ENCODE peak calls at places on chromosomes 1 and 21, in four cellular contexts. One of them, this sample, is unnamed.

GRCh38 chr1:77888429-77889239 is at the start of gene NEXN:
- DNase-seq in K562: peak; percentile 52
- DNase-seq in Panc1: no peak
- DNase-seq in HepG2: peak; percentile 44
- DNase-seq in this sample: no peak

GRCh38 chr1:222618001-222618879 is at the start of gene MIA3:
- DNase-seq in K562: peak; percentile 96
- DNase-seq in Panc1: no peak
- DNase-seq in HepG2: peak; percentile 39
- DNase-seq in this sample: no peak

GRCh38 chr1:208079161-208079560 is 165.0 kb downstream of the PLXNA2 start:
- DNase-seq in K562: no peak
- DNase-seq in Panc1: no peak
- DNase-seq in HepG2: no peak
- DNase-seq in this sample: no peak

GRCh38 chr1:62439652-62440371 is 3.0 kb downstream of the USP1 start:
- DNase-seq in K562: no peak
- DNase-seq in Panc1: no peak
- DNase-seq in HepG2: peak; percentile 43
- DNase-seq in this sample: no peak

GRCh38 chr21:46542588-46543092 is 62.2 kb downstream of the S100B start:
- DNase-seq in K562: no peak
- DNase-seq in Panc1: no peak
- DNase-seq in HepG2: no peak
- DNase-seq in this sample: no peak

GRCh38 chr1:208029381-208030319 is 118.7 kb upstream of the CD34 start:
- DNase-seq in K562: no peak
- DNase-seq in Panc1: no peak
- DNase-seq in HepG2: no peak
- DNase-seq in this sample: no peak

GRCh38 chr1:4263699-4264098 is 363.6 kb upstream of the C1orf174 start:
- DNase-seq in K562: no peak
- DNase-seq in Panc1: no peak
- DNase-seq in HepG2: no peak
- DNase-seq in this sample: no peak

GRCh38 chr1:25030674-25031589 is 100.9 kb upstream of the RUNX3 start:
- DNase-seq in K562: no peak
- DNase-seq in Panc1: no peak
- DNase-seq in HepG2: no peak
- DNase-seq in this sample: no peak

GRCh38 chr1:170586942-170587593 is 55.1 kb downstream of the GORAB start:
- DNase-seq in K562: no peak
- DNase-seq in Panc1: no peak
- DNase-seq in HepG2: no peak
- DNase-seq in this sample: no peak

GRCh38 chr1:36464605-36465393 is 615 bp upstream of the MRPS15 start:
- DNase-seq in K562: no peak
- DNase-seq in Panc1: peak; percentile 15
- DNase-seq in HepG2: no peak
- DNase-seq in this sample: no peak

GRCh38 chr1:209387969-209388329 is 195.6 kb upstream of the CAMK1G start:
- DNase-seq in K562: no peak
- DNase-seq in Panc1: no peak
- DNase-seq in HepG2: no peak
- DNase-seq in this sample: no peak

GRCh38 chr21:31554511-31555022 is 104.9 kb upstream of the SOD1 start:
- DNase-seq in K562: no peak
- DNase-seq in Panc1: no peak
- DNase-seq in HepG2: no peak
- DNase-seq in this sample: peak; percentile 39

GRCh38 chr1:38489844-38490270 is 369.7 kb downstream of the RRAGC start:
- DNase-seq in K562: peak; percentile 87
- DNase-seq in Panc1: no peak
- DNase-seq in HepG2: peak; percentile 18
- DNase-seq in this sample: peak; percentile 64

GRCh38 chr1:35030338-35031102 is 1.2 kb downstream of the ZMYM6 start:
- DNase-seq in K562: no peak
- DNase-seq in Panc1: no peak
- DNase-seq in HepG2: no peak
- DNase-seq in this sample: no peak

GRCh38 chr1:58768971-58769808 is 14.7 kb downstream of the JUN start:
- DNase-seq in K562: peak; percentile 74
- DNase-seq in Panc1: no peak
- DNase-seq in HepG2: peak; percentile 56
- DNase-seq in this sample: no peak

GRCh38 chr1:156214024-156214748 is 1.4 kb downstream of the PMF1 start:
- DNase-seq in K562: peak; percentile 49
- DNase-seq in Panc1: no peak
- DNase-seq in HepG2: peak; percentile 45
- DNase-seq in this sample: peak; percentile 74

GRCh38 chr1:10943991-10944730 is 68.3 kb upstream of the TARDBP start:
- DNase-seq in K562: peak; percentile 44
- DNase-seq in Panc1: no peak
- DNase-seq in HepG2: peak; percentile 25
- DNase-seq in this sample: no peak

GRCh38 chr1:171597203-171597602 is 24.8 kb upstream of the MYOCOS start:
- DNase-seq in K562: no peak
- DNase-seq in Panc1: no peak
- DNase-seq in HepG2: no peak
- DNase-seq in this sample: no peak

GRCh38 chr1:159943908-159944622 is 1.3 kb downstream of the IGSF9 start:
- DNase-seq in K562: no peak
- DNase-seq in Panc1: no peak
- DNase-seq in HepG2: no peak
- DNase-seq in this sample: no peak

GRCh38 chr1:167503626-167504458 is 14.5 kb downstream of the CD247 start:
- DNase-seq in K562: no peak
- DNase-seq in Panc1: no peak
- DNase-seq in HepG2: no peak
- DNase-seq in this sample: no peak

GRCh38 chr1:67626495-67627235 is 58.3 kb upstream of the GADD45A start:
- DNase-seq in K562: no peak
- DNase-seq in Panc1: no peak
- DNase-seq in HepG2: no peak
- DNase-seq in this sample: peak; percentile 7

GRCh38 chr21:26389971-26390641 is 183.0 kb downstream of the CYYR1 start:
- DNase-seq in K562: no peak
- DNase-seq in Panc1: peak; percentile 89
- DNase-seq in HepG2: no peak
- DNase-seq in this sample: peak; percentile 34

GRCh38 chr1:31335007-31335406 is 37.9 kb downstream of the FABP3 start:
- DNase-seq in K562: no peak
- DNase-seq in Panc1: peak; percentile 22
- DNase-seq in HepG2: peak; percentile 50
- DNase-seq in this sample: peak; percentile 32

GRCh38 chr1:237736372-237737029 is 154.2 kb downstream of the ZP4 start:
- DNase-seq in K562: no peak
- DNase-seq in Panc1: no peak
- DNase-seq in HepG2: peak; percentile 1
- DNase-seq in this sample: no peak

GRCh38 chr21:41979751-41980369 is 26.0 kb upstream of the C2CD2 start:
- DNase-seq in K562: no peak
- DNase-seq in Panc1: no peak
- DNase-seq in HepG2: no peak
- DNase-seq in this sample: no peak

GRCh38 chr1:7478797-7479499 is 292.1 kb upstream of the VAMP3 start:
- DNase-seq in K562: no peak
- DNase-seq in Panc1: no peak
- DNase-seq in HepG2: no peak
- DNase-seq in this sample: no peak

GRCh38 chr1:203408485-203409229 is 57.7 kb upstream of the FMOD start:
- DNase-seq in K562: no peak
- DNase-seq in Panc1: no peak
- DNase-seq in HepG2: no peak
- DNase-seq in this sample: no peak

GRCh38 chr1:30719406-30720270 is 3.7 kb downstream of the MATN1 start:
- DNase-seq in K562: peak; percentile 83
- DNase-seq in Panc1: peak; percentile 45
- DNase-seq in HepG2: no peak
- DNase-seq in this sample: peak; percentile 41

GRCh38 chr1:238681021-238681420 is 705.3 kb upstream of the CHRM3 start:
- DNase-seq in K562: no peak
- DNase-seq in Panc1: no peak
- DNase-seq in HepG2: no peak
- DNase-seq in this sample: no peak

GRCh38 chr1:23889074-23889473 is 21.0 kb upstream of the FUCA1 start:
- DNase-seq in K562: no peak
- DNase-seq in Panc1: no peak
- DNase-seq in HepG2: no peak
- DNase-seq in this sample: no peak

GRCh38 chr1:111203681-111204210 is 3.3 kb upstream of the DENND2D start:
- DNase-seq in K562: no peak
- DNase-seq in Panc1: no peak
- DNase-seq in HepG2: no peak
- DNase-seq in this sample: peak; percentile 51

GRCh38 chr1:246608616-246609376 is 42.5 kb downstream of the CNST start:
- DNase-seq in K562: no peak
- DNase-seq in Panc1: peak; percentile 96
- DNase-seq in HepG2: peak; percentile 70
- DNase-seq in this sample: peak; percentile 56

GRCh38 chr1:221816899-221817298 is 75.0 kb upstream of the DUSP10 start:
- DNase-seq in K562: no peak
- DNase-seq in Panc1: no peak
- DNase-seq in HepG2: no peak
- DNase-seq in this sample: no peak

GRCh38 chr1:234848972-234849641 is 239.1 kb upstream of the IRF2BP2 start:
- DNase-seq in K562: no peak
- DNase-seq in Panc1: no peak
- DNase-seq in HepG2: no peak
- DNase-seq in this sample: no peak

GRCh38 chr1:93079685-93080141 is 630 bp downstream of the MTF2 start:
- DNase-seq in K562: peak; percentile 62
- DNase-seq in Panc1: no peak
- DNase-seq in HepG2: no peak
- DNase-seq in this sample: no peak

GRCh38 chr1:81878538-81878937 is 77.8 kb downstream of the ADGRL2 start:
- DNase-seq in K562: no peak
- DNase-seq in Panc1: no peak
- DNase-seq in HepG2: no peak
- DNase-seq in this sample: no peak

DNA sequence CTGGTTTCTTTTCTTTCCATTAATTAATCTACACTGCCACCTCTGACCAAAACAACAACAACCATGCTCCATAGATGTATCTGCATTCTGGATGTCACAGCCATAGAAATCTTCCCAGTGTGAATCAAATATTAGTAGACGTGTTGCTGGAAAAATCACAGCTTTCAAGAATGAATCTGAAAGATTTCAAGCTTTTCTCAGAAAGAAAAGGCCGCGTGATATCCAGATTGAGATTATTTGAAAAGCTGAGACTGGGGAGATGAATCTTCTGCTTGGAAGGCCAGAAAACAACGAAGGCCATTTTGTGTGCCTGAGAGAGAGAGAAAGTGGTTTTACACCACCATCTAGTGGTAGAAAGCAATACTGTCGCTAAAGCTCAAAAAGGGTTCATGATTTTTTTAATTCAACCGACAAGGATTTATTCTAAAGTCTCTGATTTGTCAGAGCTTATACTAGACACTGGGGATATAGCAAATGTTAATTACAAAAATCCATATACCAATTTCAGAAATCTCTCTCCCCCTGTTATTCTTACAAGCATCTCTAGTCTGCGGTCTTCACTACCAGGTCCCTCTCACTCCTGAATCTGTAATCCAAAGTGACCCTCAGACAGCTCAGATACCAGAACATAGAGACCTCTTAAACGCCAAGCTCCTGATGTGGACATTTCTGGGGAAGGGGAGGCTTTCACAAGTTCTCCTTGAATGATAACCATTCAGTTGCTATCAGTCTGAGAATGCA is 87.5 kb upstream of the SGIP1 start:
- DNase-seq in K562: peak; percentile 49
- DNase-seq in Panc1: peak; percentile 76
- DNase-seq in HepG2: peak; percentile 47
- DNase-seq in this sample: peak; percentile 74
- TF ChIP-seq TCF7L2 in K562: no peak
- TF ChIP-seq TCF7L2 in Panc1: no peak
- TF ChIP-seq TCF7L2 in HepG2: no peak
- TF ChIP-seq TCF7L2 in this sample: no peak

DNA sequence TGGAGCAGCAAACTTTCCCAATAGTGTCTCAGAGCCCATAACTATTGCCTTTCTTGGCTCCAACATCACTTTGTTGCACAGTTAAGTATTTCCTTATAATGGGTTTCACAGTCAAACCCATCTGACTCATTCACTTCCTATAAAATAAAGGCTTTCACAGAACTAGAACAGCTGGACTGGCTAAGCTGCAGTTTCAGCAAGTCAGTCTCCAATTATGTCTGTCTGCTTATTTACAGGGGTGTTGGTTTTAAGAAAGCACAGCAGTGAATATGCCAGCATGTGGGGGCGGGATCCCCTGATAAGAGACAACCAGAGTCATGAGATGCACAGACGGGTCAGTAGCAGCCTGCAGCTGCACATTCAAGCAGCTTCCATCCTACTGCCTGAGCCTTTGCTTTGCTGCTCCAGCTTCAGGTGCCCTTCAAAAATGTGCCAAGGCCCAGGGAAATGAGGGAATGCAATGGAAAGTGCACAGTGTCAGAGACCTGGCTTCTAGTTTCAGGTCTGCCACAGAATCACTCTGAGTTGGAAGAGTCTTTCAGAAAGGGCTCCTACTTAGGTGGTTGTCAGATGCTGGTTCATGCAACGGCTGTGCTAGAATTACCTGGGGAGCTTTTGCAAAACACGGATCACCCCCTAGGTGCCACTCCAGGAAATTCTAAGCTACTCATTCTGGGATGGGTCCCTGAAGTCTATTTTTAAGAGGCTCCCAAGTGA is 24.8 kb downstream of the RNF19B start:
- DNase-seq in K562: peak; percentile 52
- DNase-seq in Panc1: no peak
- DNase-seq in HepG2: no peak
- DNase-seq in this sample: no peak
- TF ChIP-seq TCF7L2 in K562: no peak
- TF ChIP-seq TCF7L2 in Panc1: no peak
- TF ChIP-seq TCF7L2 in HepG2: no peak
- TF ChIP-seq TCF7L2 in this sample: no peak

GRCh38 chr21:34129971-34130597 is 56.7 kb downstream of the MRPS6 start:
- DNase-seq in K562: no peak
- DNase-seq in Panc1: no peak
- DNase-seq in HepG2: peak; percentile 18
- DNase-seq in this sample: no peak
- TF ChIP-seq TCF7L2 in K562: no peak
- TF ChIP-seq TCF7L2 in Panc1: no peak
- TF ChIP-seq TCF7L2 in HepG2: no peak
- TF ChIP-seq TCF7L2 in this sample: no peak

GRCh38 chr1:53982034-53982761 is 35.8 kb downstream of the LDLRAD1 start:
- DNase-seq in K562: no peak
- DNase-seq in Panc1: no peak
- DNase-seq in HepG2: peak; percentile 79
- DNase-seq in this sample: no peak

GRCh38 chr1:53979712-53980450 is 33.7 kb downstream of the LRRC42 start:
- DNase-seq in K562: no peak
- DNase-seq in Panc1: no peak
- DNase-seq in HepG2: no peak
- DNase-seq in this sample: no peak

GRCh38 chr1:53984701-53985100 is 33.3 kb downstream of the LDLRAD1 start:
- DNase-seq in K562: no peak
- DNase-seq in Panc1: no peak
- DNase-seq in HepG2: no peak
- DNase-seq in this sample: no peak

GRCh38 chr1:53982762-53983101 is 35.3 kb downstream of the LDLRAD1 start:
- DNase-seq in K562: no peak
- DNase-seq in Panc1: no peak
- DNase-seq in HepG2: no peak
- DNase-seq in this sample: no peak

GRCh38 chr1:53981220-53981619 is 35.1 kb downstream of the LRRC42 start:
- DNase-seq in K562: no peak
- DNase-seq in Panc1: no peak
- DNase-seq in HepG2: peak; percentile 82
- DNase-seq in this sample: no peak
- TF ChIP-seq TCF7L2 in K562: no peak
- TF ChIP-seq TCF7L2 in Panc1: no peak
- TF ChIP-seq TCF7L2 in HepG2: no peak
- TF ChIP-seq TCF7L2 in this sample: no peak

This sample was measured in HCT116.